ENCODE peak calls at places on chromosomes 6 and 20, in four cellular contexts. C is T-helper 1 cell; N is activated CD4-positive, alpha-beta T cell treated with anti-CD3 and anti-CD28 coated beads, Interleukin-2, amount 10 ng/mL, durations not matched to agents 7 days and 5 days; S is HepG2. V is an unnamed sample.

GRCh38 chr20:10603971-10604864 is 69.6 kb downstream of the JAG1 start:
- DNase-seq in C (no peak), N (no peak), S (peak; percentile 99), V (no peak)

GRCh38 chr6:129753422-129753821 is 43.4 kb upstream of the ARHGAP18 start:
- DNase-seq in C (no peak), N (no peak), S (no peak), V (peak; percentile 82)

GRCh38 chr20:25042531-25043498 is 15.1 kb downstream of the ACSS1 start:
- DNase-seq in C (peak; percentile 23), N (peak; percentile 75), S (no peak), V (peak; percentile 88)

GRCh38 chr6:14713008-14713452 is 532.8 kb upstream of the JARID2 start:
- DNase-seq in C (no peak), N (no peak), S (no peak), V (no peak)

GRCh38 chr6:76876922-76877553 is 586.3 kb downstream of the HTR1B start:
- DNase-seq in C (no peak), N (no peak), S (peak; percentile 65), V (no peak)

GRCh38 chr6:158694913-158695312 is 45.1 kb downstream of the SYTL3 start:
- DNase-seq in C (no peak), N (no peak), S (no peak), V (no peak)

GRCh38 chr6:99353126-99353525 is 3.7 kb upstream of the FAXC start:
- DNase-seq in C (no peak), N (no peak), S (no peak), V (peak; percentile 28)

GRCh38 chr20:1443085-1443484 is 23.6 kb downstream of the NSFL1C start:
- DNase-seq in C (no peak), N (no peak), S (no peak), V (no peak)

GRCh38 chr6:90413867-90414266 is 117.2 kb upstream of the BACH2 start:
- DNase-seq in C (peak; percentile 54), N (peak; percentile 79), S (no peak), V (no peak)

GRCh38 chr6:163691049-163691448 is 276.5 kb downstream of the QKI start:
- DNase-seq in C (no peak), N (no peak), S (no peak), V (no peak)

GRCh38 chr6:73631849-73632248 is 21.9 kb downstream of the SLC17A5 start:
- DNase-seq in C (no peak), N (no peak), S (no peak), V (no peak)

GRCh38 chr6:43052842-43053544 is 658 bp downstream of the CUL7 start:
- DNase-seq in C (no peak), N (peak; percentile 21), S (no peak), V (peak; percentile 40)

GRCh38 chr6:7542878-7543394 is 1.5 kb downstream of the DSP start:
- DNase-seq in C (no peak), N (no peak), S (peak; percentile 93), V (no peak)